ENCODE peak calls at places on chromosomes 1 and 21, in seven cellular contexts. X, Q, E, I, D, H and U are unnamed samples.

GRCh38 chr1:183636783-183637182 is 1.2 kb upstream of the ARPC5 start:
- DNase-seq in X (no peak), Q (no peak), E (no peak), I (no peak), D (no peak), H (no peak), U (no peak)

GRCh38 chr1:89635825-89636815 is 3.2 kb downstream of the LRRC8C start:
- DNase-seq in X (no peak), Q (no peak), E (no peak), I (no peak), D (no peak), H (no peak), U (no peak)

GRCh38 chr1:160547371-160547901 is 24.4 kb upstream of the SLAMF6 start:
- DNase-seq in X (peak; percentile 68), Q (no peak), E (no peak), I (no peak), D (no peak), H (no peak), U (no peak)

GRCh38 chr1:42250164-42250563 is 84.9 kb downstream of the FOXJ3 start:
- DNase-seq in X (no peak), Q (no peak), E (no peak), I (no peak), D (no peak), H (no peak), U (no peak)

GRCh38 chr1:26862781-26863676 is at the start of gene SFN:
- DNase-seq in X (peak; percentile 86), Q (no peak), E (no peak), I (peak; percentile 74), D (no peak), H (no peak), U (peak; percentile 19)

GRCh38 chr1:2135866-2136265 is 58.7 kb downstream of the FAAP20 start:
- DNase-seq in X (no peak), Q (no peak), E (no peak), I (no peak), D (no peak), H (no peak), U (no peak)

GRCh38 chr1:7388141-7388487 is 383.0 kb upstream of the VAMP3 start:
- DNase-seq in X (no peak), Q (peak; percentile 54), E (no peak), I (no peak), D (no peak), H (peak; percentile 57), U (no peak)

GRCh38 chr1:192235127-192235526 is 76.9 kb downstream of the RGS18 start:
- DNase-seq in X (no peak), Q (no peak), E (no peak), I (no peak), D (no peak), H (no peak), U (no peak)

GRCh38 chr1:226714148-226714547 is 24.9 kb downstream of the ITPKB start:
- DNase-seq in X (no peak), Q (no peak), E (no peak), I (no peak), D (no peak), H (no peak), U (no peak)

GRCh38 chr1:29975036-29975694 is 738.8 kb downstream of the PTPRU start:
- DNase-seq in X (peak; percentile 47), Q (no peak), E (no peak), I (peak; percentile 4), D (peak; percentile 72), H (no peak), U (peak; percentile 4)

GRCh38 chr1:236966636-236967035 is 37.6 kb downstream of the MT1HL1 start:
- DNase-seq in X (no peak), Q (no peak), E (no peak), I (no peak), D (no peak), H (no peak), U (no peak)

GRCh38 chr21:42637602-42638041 is 15.8 kb upstream of the PDE9A start:
- DNase-seq in X (no peak), Q (no peak), E (no peak), I (no peak), D (no peak), H (no peak), U (no peak)

GRCh38 chr21:37845535-37845934 is 70.7 kb downstream of the KCNJ6 start:
- DNase-seq in X (no peak), Q (no peak), E (no peak), I (no peak), D (no peak), H (no peak), U (no peak)

GRCh38 chr1:242651817-242652216 is 127.3 kb upstream of the PLD5 start:
- DNase-seq in X (peak; percentile 79), Q (no peak), E (no peak), I (peak; percentile 14), D (peak; percentile 18), H (no peak), U (no peak)

GRCh38 chr1:30444404-30444803 is 279.0 kb downstream of the MATN1 start:
- DNase-seq in X (no peak), Q (peak; percentile 43), E (no peak), I (no peak), D (no peak), H (no peak), U (no peak)

GRCh38 chr1:32500387-32501209 is 35.7 kb downstream of the ZBTB8B start:
- DNase-seq in X (peak; percentile 56), Q (peak; percentile 89), E (no peak), I (peak; percentile 21), D (peak; percentile 72), H (peak; percentile 76), U (no peak)

GRCh38 chr1:47561523-47562007 is 123.7 kb downstream of the FOXD2 start:
- DNase-seq in X (no peak), Q (no peak), E (no peak), I (no peak), D (no peak), H (no peak), U (no peak)

GRCh38 chr1:164660415-164661174 is 101.6 kb downstream of the PBX1 start:
- DNase-seq in X (no peak), Q (no peak), E (no peak), I (peak; percentile 0), D (no peak), H (no peak), U (no peak)

GRCh38 chr1:169486281-169486904 is 649 bp upstream of the SLC19A2 start:
- DNase-seq in X (no peak), Q (no peak), E (no peak), I (no peak), D (no peak), H (no peak), U (no peak)

GRCh38 chr1:21649315-21649714 is 19.8 kb downstream of the RAP1GAP start:
- DNase-seq in X (no peak), Q (no peak), E (no peak), I (no peak), D (no peak), H (no peak), U (no peak)

GRCh38 chr1:26434161-26434752 is 2.1 kb downstream of the DHDDS start:
- DNase-seq in X (no peak), Q (no peak), E (no peak), I (no peak), D (no peak), H (no peak), U (no peak)

DNA sequence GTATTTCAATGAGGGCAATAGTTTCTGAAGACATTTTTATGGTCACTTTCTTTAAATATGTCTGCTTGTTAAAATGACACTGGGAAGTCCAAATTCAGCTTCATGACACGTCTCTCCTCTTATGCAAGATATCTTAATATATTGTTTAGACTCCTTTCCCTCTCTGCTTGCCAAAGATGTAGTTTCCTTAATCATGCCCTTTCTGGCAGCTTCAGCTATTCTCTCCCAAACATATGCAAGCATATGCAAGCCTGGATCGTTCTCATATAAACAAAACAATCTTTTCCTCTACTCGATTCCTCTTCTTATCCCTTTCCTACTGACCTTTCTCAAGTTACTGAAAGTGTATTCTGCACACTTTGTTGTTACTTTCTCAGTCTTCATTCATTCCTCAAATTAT is 372.2 kb downstream of the PTBP2 start:
- DNase-seq in X (no peak), Q (no peak), E (no peak), I (no peak), D (no peak), H (no peak), U (no peak)
- H3K27ac ChIP-seq in X (no peak overlapping the region), Q (no peak overlapping the region), E (no peak overlapping the region), I (no peak overlapping the region), D (no peak overlapping the region), H (no peak overlapping the region), U (no peak overlapping the region)

GRCh38 chr1:156959414-156959813 is 39.0 kb downstream of the LRRC71 start:
- DNase-seq in X (no peak), Q (no peak), E (no peak), I (no peak), D (no peak), H (no peak), U (no peak)
- H3K36me3 ChIP-seq in X (no peaks in the 10 kb centered on the region), Q (peaks cover 92% of the 10 kb centered on the region), E (peaks cover 25% of the 10 kb centered on the region), I (no peaks in the 10 kb centered on the region), D (peaks cover 95% of the 10 kb centered on the region), H (peaks cover 92% of the 10 kb centered on the region), U (peaks cover 52% of the 10 kb centered on the region)

DNA sequence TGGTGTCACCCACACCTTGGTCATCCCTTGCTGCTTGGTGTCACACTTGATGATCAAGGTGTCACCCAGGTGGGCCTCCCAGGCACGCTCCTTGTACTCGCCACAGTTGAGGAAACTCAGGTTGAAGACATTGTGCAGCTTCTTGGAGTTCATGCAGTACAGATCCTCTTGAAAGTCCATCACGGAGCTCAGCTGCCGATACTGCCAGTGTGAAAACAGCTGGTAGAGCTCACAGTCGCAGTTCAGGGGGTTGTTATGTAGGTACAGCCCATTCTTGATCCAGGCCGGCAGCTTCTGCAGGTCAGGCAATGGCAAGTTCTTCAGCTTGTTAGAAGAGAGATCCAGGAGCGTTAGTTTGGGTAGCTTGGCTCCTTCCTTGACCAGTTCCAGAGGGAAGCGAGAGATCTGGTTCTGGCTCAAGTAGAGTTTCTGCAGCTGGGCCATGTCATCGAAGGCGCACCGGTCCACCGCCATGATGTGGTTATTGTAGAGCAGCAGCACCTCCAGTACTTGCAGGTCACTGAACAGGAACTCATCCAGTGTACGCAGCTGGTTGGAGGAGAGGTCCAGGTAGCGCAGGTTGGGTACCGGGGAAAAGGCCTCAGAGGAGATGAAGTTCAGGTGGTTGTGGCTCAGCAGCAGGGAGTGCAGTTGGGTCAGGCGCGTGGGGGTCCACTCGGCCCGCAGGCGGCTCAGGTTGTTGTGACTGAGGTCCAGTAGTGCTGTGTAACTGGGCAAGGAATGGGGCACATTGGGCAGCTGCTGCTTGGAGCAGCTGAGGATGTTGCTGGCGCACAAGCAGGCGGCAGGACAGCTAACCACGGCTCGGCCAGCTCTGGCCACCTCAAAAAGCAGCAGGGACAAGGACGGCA is 1.3 kb downstream of the AMIGO1 start:
- DNase-seq in X (no peak), Q (no peak), E (no peak), I (no peak), D (no peak), H (no peak), U (no peak)
- H3K4me3 ChIP-seq in X (no peak overlapping the region), Q (no peak overlapping the region), E (no peak overlapping the region), I (no peak overlapping the region), D (peak overlapping the region; percentile 56), H (no peak overlapping the region), U (peak overlapping the region; percentile 66)

DNA sequence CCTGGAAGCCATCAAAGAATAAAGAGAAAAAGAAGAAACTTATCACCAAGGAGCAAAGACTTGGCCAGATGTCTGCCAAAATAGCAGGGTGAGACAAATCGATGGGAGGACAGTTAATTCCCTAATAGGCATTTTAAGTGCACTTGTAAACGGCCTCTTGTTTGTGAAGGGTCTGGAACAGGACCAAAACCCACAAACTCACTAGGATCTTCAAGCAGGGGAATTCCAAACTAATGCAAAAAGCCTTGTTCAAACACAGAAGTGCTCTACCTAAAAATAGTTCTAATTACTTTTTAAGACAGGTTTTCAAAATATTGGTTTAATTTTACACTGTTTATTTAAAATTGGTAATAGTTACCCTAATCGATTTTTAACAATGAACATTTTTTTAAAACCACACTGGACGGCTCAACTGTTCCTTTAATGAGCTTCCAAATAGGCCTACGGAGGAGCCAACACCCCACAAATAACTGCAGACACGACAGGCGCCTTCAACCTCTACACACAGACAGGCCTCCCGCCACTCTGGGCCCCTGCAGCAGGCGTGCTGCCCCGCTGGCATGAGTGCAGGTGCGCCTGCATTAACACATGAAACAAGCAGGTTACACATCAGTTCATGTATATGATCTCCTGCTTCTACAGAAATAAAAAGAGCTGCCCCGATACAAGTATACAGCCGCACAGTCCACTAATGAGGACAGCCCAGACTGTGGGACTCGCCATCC is 15.8 kb downstream of the UBE2G2 start:
- DNase-seq in X (no peak), Q (no peak), E (no peak), I (no peak), D (no peak), H (no peak), U (no peak)
- H3K27ac ChIP-seq in X (no peak overlapping the region), Q (no peak overlapping the region), E (no peak overlapping the region), I (no peak overlapping the region), D (no peak overlapping the region), H (no peak overlapping the region), U (no peak overlapping the region)